ENCODE peak calls at places on chromosomes 4 and X, in ten cellular contexts. J, U, D, N, T, P, Y, W, K and O are unnamed samples.

GRCh38 chrX:10769696-10770619 is 149.6 kb upstream of the MID1 start:
- DNase-seq in N (no peak), D (peak), J (peak), Y (peak), T (peak), U (no peak), P (no peak), K (no peak), W (peak), O (no peak)

GRCh38 chr4:8345053-8345945 is 75.7 kb downstream of the HTRA3 start:
- DNase-seq in T (no peak), W (no peak), P (no peak), N (peak), U (no peak), D (no peak), K (no peak), J (no peak), Y (no peak), O (no peak)

GRCh38 chrX:147950352-147950751 is 30.8 kb upstream of the FMR1NB start:
- DNase-seq in U (no peak), K (no peak), P (no peak), W (no peak), N (no peak), J (no peak), T (no peak), D (no peak), Y (no peak), O (no peak)

GRCh38 chr4:87865960-87866598 is 33.3 kb downstream of the MEPE start:
- DNase-seq in W (no peak), J (no peak), K (no peak), P (no peak), D (peak), Y (no peak), U (no peak), N (no peak), T (no peak), O (no peak)

GRCh38 chr4:126890994-126891393 is 741.8 kb upstream of the INTU start:
- DNase-seq in J (no peak), P (no peak), Y (no peak), U (no peak), D (peak), N (no peak), K (no peak), W (no peak), T (peak), O (no peak)

GRCh38 chrX:130172127-130172834 is 519 bp downstream of the RAB33A start:
- DNase-seq in U (no peak), Y (no peak), T (no peak), D (no peak), W (no peak), J (no peak), K (peak), P (no peak), N (peak), O (no peak)

GRCh38 chr4:106032851-106033286 is 137.6 kb downstream of the NPNT start:
- DNase-seq in P (no peak), K (no peak), U (peak), D (peak), T (peak), N (no peak), W (no peak), Y (no peak), J (no peak), O (no peak)

GRCh38 chr4:1511441-1512041 is 105.3 kb upstream of the NKX1-1 start:
- DNase-seq in N (no peak), U (peak), T (peak), P (no peak), D (peak), Y (peak), K (peak), J (no peak), W (peak), O (no peak)

GRCh38 chr4:26753642-26754041 is 107.0 kb upstream of the STIM2 start:
- DNase-seq in U (no peak), P (peak), J (peak), W (peak), T (peak), Y (no peak), D (peak), K (no peak), N (no peak), O (no peak)

GRCh38 chrX:65985922-65986588 is 53.8 kb downstream of the VSIG4 start:
- DNase-seq in D (peak), K (peak), T (peak), W (peak), U (no peak), P (peak), Y (no peak), N (no peak), J (peak), O (no peak)

GRCh38 chr4:9704551-9705332 is 76.7 kb upstream of the DRD5 start:
- DNase-seq in D (no peak), N (no peak), J (no peak), Y (no peak), W (no peak), T (no peak), U (no peak), P (no peak), K (no peak), O (no peak)

GRCh38 chr4:108135549-108136209 is 33.1 kb downstream of the LEF1 start:
- DNase-seq in K (no peak), N (no peak), W (no peak), T (no peak), D (no peak), Y (no peak), U (no peak), P (no peak), J (no peak), O (no peak)

GRCh38 chr4:99844048-99844447 is 27.4 kb downstream of the DAPP1 start:
- DNase-seq in J (no peak), P (no peak), W (no peak), Y (no peak), N (no peak), D (no peak), U (no peak), K (no peak), T (no peak), O (no peak)

GRCh38 chrX:40434443-40434842 is 146.3 kb upstream of the ATP6AP2 start:
- DNase-seq in K (no peak), P (no peak), U (no peak), Y (no peak), N (peak), D (no peak), W (no peak), J (no peak), T (no peak), O (no peak)

GRCh38 chr4:33063238-33063637 is 2343.1 kb downstream of the PCDH7 start:
- DNase-seq in W (no peak), N (no peak), D (peak), Y (no peak), P (no peak), J (peak), K (no peak), U (no peak), T (peak), O (no peak)

GRCh38 chrX:55169782-55170181 is 50.4 kb upstream of the PAGE5 start:
- DNase-seq in P (no peak), U (no peak), J (no peak), K (no peak), D (no peak), T (no peak), N (no peak), W (no peak), Y (no peak), O (no peak)

GRCh38 chrX:69015564-69016218 is 149.6 kb downstream of the PJA1 start:
- DNase-seq in U (no peak), N (peak), K (no peak), T (peak), J (no peak), Y (no peak), D (no peak), P (no peak), W (no peak), O (no peak)

GRCh38 chrX:48961585-48962091 is 4.2 kb upstream of the OTUD5 start:
- DNase-seq in W (no peak), J (no peak), N (no peak), K (no peak), D (no peak), Y (peak), U (no peak), T (no peak), P (peak), O (no peak)

GRCh38 chrX:115344885-115345653 is 55.6 kb downstream of the LUZP4 start:
- DNase-seq in D (peak), Y (peak), K (peak), N (peak), T (peak), W (peak), P (peak), U (peak), J (peak), O (no peak)

GRCh38 chrX:96692911-96693310 is 8.3 kb downstream of the DIAPH2 start:
- DNase-seq in Y (no peak), T (peak), D (no peak), J (no peak), U (no peak), W (no peak), N (no peak), K (no peak), P (no peak), O (no peak)

GRCh38 chr4:68962868-68963267 is 11.3 kb upstream of the UGT2A3 start:
- DNase-seq in D (no peak), P (no peak), J (no peak), N (no peak), Y (no peak), K (no peak), T (no peak), U (no peak), W (no peak), O (no peak)

GRCh38 chr4:156192033-156192432 is 238.4 kb upstream of the CTSO start:
- DNase-seq in J (no peak), N (no peak), T (no peak), Y (no peak), P (no peak), D (no peak), U (no peak), W (no peak), K (no peak), O (no peak)
- TF ChIP-seq CTCF in J (no peak), N (no peak), T (no peak), Y (no peak), P (no peak), D (no peak), U (no peak), W (no peak), K (no peak), O (no peak)

GRCh38 chr4:84751707-84752106 is 168.8 kb downstream of the CDS1 start:
- DNase-seq in U (no peak), W (no peak), J (no peak), Y (no peak), K (no peak), N (no peak), D (no peak), T (peak), P (no peak), O (no peak)

GRCh38 chr4:84753318-84753972 is 170.5 kb downstream of the CDS1 start:
- DNase-seq in D (no peak), J (no peak), Y (no peak), K (no peak), P (no peak), W (no peak), N (no peak), T (no peak), U (no peak), O (no peak)

GRCh38 chr4:84750956-84751275 is 168.0 kb downstream of the CDS1 start:
- DNase-seq in N (no peak), T (no peak), U (no peak), P (no peak), K (peak), J (no peak), D (no peak), W (no peak), Y (no peak), O (no peak)

DNA sequence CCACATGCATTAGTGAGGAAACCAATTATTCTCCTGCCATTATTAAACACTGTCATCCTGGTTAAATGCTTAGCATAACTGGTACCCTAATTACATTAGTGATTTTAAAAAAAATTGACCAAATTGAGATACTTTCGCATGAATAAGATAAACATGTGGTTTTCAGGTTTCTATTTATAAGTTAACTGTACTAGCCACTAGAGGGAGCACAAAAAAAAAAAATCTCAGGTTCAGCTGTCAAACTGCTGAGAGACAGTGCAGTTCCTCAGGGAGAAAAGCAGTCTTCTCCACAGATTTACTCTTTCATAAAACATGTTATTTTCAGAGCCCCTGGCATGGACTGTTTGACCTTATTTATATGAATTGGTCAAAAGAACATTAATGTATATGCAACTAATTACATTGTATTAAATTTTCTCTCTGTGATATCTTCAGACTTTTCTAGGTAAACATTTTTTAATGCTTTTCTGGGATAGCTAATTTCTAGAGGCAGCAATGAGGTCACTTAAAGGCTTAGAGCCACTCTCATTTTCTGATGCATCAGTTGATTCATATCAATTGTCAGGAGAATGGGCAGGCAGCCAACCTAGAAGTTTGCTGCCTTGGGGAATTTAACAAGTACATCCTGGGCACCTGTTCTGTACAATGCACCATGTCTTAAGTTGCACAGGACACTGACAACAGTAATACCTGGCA is 167.5 kb downstream of the CDS1 start:
- DNase-seq in T (peak), Y (no peak), U (peak), N (no peak), P (no peak), J (peak), D (peak), W (no peak), K (peak), O (no peak)
- TF ChIP-seq CTCF in T (peak), Y (peak), U (peak), N (no peak), P (peak), J (peak), D (peak), W (peak), K (peak), O (peak)

DNA sequence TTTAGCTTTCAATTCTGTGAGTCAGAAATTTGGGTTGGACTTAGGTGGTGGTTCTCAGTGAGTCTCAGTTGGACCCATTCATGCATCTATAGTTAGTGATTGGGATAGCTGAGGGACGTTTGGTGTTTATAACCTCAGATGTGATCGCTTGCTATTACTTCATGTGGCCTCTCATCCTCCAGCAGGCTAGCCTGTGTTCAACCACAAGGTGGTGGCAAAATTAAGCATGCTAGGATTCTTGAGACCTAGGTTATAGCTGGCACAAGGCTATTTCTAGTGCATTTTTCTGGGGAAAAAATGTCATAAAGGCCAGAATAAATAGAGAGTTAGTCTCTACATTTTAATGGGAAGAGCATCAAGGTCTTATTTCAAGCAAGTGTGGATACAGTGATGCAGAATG is 10.9 kb upstream of the GRPR start:
- DNase-seq in T (peak), P (no peak), N (no peak), K (no peak), J (no peak), Y (no peak), D (no peak), U (no peak), W (no peak), O (no peak)
- TF ChIP-seq CTCF in T (peak), P (no peak), N (no peak), K (peak), J (peak), Y (no peak), D (no peak), U (peak), W (no peak), O (peak)

DNA sequence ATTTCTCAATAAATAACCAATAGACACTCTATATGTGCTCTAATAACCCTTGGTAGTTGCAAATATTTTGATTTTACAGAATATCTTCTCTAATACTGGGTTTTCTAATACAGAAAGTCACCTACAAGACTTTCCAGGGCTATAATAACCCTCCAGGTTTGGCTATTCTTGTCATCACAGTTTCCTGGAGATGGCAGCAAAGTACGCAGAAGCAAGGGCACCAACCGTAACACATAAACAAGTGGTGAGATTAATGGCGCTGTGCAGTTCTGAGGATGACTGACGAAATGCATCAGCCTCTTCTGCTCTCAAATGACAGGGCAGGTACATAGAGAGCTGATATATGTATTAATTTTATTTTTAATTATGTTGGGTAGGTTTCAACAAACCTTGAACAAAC is 122.4 kb downstream of the C4orf33 start:
- DNase-seq in N (no peak), T (peak), W (no peak), P (peak), U (no peak), K (no peak), J (no peak), Y (no peak), D (peak), O (no peak)
- TF ChIP-seq CTCF in N (no peak), T (peak), W (no peak), P (peak), U (peak), K (peak), J (no peak), Y (peak), D (peak), O (peak)

GRCh38 chr4:98094118-98094517 is 49.2 kb downstream of the STPG2 start:
- DNase-seq in Y (no peak), P (no peak), N (no peak), W (no peak), D (no peak), J (no peak), U (no peak), T (no peak), K (no peak), O (no peak)

GRCh38 chr4:98092833-98093439 is 50.3 kb downstream of the STPG2 start:
- DNase-seq in N (no peak), P (no peak), J (no peak), W (no peak), D (peak), U (no peak), Y (no peak), T (peak), K (no peak), O (no peak)
- TF ChIP-seq CTCF in N (no peak), P (peak), J (peak), W (no peak), D (peak), U (peak), Y (no peak), T (peak), K (peak), O (peak)

DNA sequence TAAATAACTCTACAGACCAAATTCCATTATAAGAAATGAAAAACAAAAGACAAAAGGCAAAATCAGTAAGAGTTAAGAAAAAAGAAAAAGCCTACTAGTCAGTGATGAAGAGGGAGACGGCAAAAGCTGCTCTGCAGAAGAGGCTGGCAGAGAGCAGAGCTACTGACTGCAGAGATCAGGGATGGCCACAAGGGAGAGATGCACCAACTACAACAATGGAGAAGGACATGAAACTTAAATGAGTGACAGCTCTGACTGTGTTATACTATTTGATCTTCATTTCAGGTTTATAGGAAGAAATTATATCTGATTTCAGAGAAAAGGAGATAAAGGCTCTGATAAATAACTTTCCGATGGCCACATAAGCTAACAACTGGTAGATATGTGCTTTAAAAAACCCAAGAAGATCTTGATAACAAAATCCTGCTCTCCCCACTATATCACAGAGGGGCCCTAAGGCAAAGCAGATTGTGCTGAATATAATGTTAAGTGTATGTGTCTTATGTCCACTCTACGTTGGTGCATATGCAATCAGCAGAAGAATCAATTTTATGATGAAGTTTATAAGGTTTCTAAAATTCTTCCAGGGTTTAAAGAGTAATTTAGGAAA is 58.4 kb upstream of the COX18 start:
- DNase-seq in Y (no peak), P (no peak), U (no peak), T (peak), N (no peak), W (no peak), J (no peak), D (no peak), K (peak), O (no peak)
- TF ChIP-seq CTCF in Y (no peak), P (peak), U (peak), T (peak), N (no peak), W (no peak), J (peak), D (peak), K (peak), O (peak)

DNA sequence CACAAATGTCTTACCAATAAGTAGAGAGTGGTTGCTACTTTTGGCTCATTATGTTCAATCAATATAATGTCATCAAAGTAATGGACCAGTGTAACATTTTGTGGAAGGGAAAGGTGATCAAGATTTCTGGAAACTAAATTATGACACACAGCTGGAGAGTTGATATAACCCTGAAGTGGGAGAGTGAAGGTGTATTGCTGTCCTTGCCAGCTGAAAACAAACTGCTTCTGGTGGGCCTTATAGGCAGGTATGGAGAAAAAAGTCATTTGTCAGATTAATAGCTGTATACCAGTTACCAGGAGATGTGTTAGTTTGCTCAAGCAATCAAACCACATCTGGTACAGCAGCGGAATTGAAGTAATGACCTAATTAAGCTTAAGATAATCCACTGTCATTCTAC is 17.3 kb upstream of the GUCY1B1 start:
- DNase-seq in W (no peak), J (no peak), N (no peak), U (no peak), P (no peak), D (no peak), Y (no peak), T (no peak), K (no peak), O (no peak)
- TF ChIP-seq CTCF in W (no peak), J (no peak), N (no peak), U (no peak), P (no peak), D (no peak), Y (no peak), T (no peak), K (no peak), O (no peak)

GRCh38 chr4:123017636-123018390 is 95.4 kb upstream of the NUDT6 start:
- DNase-seq in U (no peak), Y (no peak), T (peak), W (no peak), N (no peak), J (no peak), K (peak), P (no peak), D (peak), O (no peak)

GRCh38 chr4:123018391-123018755 is 96.0 kb upstream of the NUDT6 start:
- DNase-seq in T (no peak), P (no peak), D (peak), N (no peak), Y (no peak), J (no peak), K (no peak), U (no peak), W (no peak), O (no peak)

GRCh38 chr4:123017078-123017477 is 94.7 kb upstream of the NUDT6 start:
- DNase-seq in J (no peak), W (no peak), D (no peak), Y (no peak), U (no peak), T (no peak), P (no peak), N (no peak), K (no peak), O (no peak)

GRCh38 chr4:123014038-123014437 is 91.6 kb upstream of the NUDT6 start:
- DNase-seq in U (no peak), T (no peak), N (no peak), J (no peak), K (no peak), D (no peak), P (no peak), Y (no peak), W (no peak), O (no peak)
- TF ChIP-seq CTCF in U (no peak), T (no peak), N (no peak), J (no peak), K (no peak), D (no peak), P (no peak), Y (no peak), W (no peak), O (no peak)

GRCh38 chr4:77465271-77465670 is 140.3 kb upstream of the CXCL13 start:
- DNase-seq in D (peak), Y (no peak), J (no peak), K (no peak), P (no peak), N (no peak), T (peak), W (no peak), U (no peak), O (no peak)
- TF ChIP-seq CTCF in D (peak), Y (no peak), J (peak), K (peak), P (peak), N (no peak), T (peak), W (no peak), U (peak), O (no peak)